ENCODE peak calls at places on chromosomes 13 and 19, in five cellular contexts. One of them, this sample, is unnamed.

GRCh38 chr19:50628146-50628545 is 11.5 kb downstream of the SYT3 start:
- DNase-seq in WTC11: no peak
- DNase-seq in stimulated activated CD8-positive, alpha-beta memory T cell treated with anti-CD3 and anti-CD28 coated beads, Interleukin-4, amount 100 ng/mL, for 24 hours: no peak
- DNase-seq in stimulated activated CD4-positive, alpha-beta T cell treated with anti-CD3 and anti-CD28 coated beads, TNF-alpha, amount 100 ng/mL, for 24 hours: no peak
- DNase-seq in nephron progenitor cell: no peak
- DNase-seq in this sample: no peak

GRCh38 chr13:40579535-40579934 is 86.9 kb downstream of the FOXO1 start:
- DNase-seq in WTC11: no peak
- DNase-seq in stimulated activated CD8-positive, alpha-beta memory T cell treated with anti-CD3 and anti-CD28 coated beads, Interleukin-4, amount 100 ng/mL, for 24 hours: no peak
- DNase-seq in stimulated activated CD4-positive, alpha-beta T cell treated with anti-CD3 and anti-CD28 coated beads, TNF-alpha, amount 100 ng/mL, for 24 hours: no peak
- DNase-seq in nephron progenitor cell: no peak
- DNase-seq in this sample: no peak

GRCh38 chr19:35136977-35137702 is 1.5 kb upstream of the FXYD1 start:
- DNase-seq in WTC11: no peak
- DNase-seq in stimulated activated CD8-positive, alpha-beta memory T cell treated with anti-CD3 and anti-CD28 coated beads, Interleukin-4, amount 100 ng/mL, for 24 hours: no peak
- DNase-seq in stimulated activated CD4-positive, alpha-beta T cell treated with anti-CD3 and anti-CD28 coated beads, TNF-alpha, amount 100 ng/mL, for 24 hours: no peak
- DNase-seq in nephron progenitor cell: no peak
- DNase-seq in this sample: no peak

GRCh38 chr13:34967851-34968562 is 25.9 kb downstream of the NBEA start:
- DNase-seq in WTC11: no peak
- DNase-seq in stimulated activated CD8-positive, alpha-beta memory T cell treated with anti-CD3 and anti-CD28 coated beads, Interleukin-4, amount 100 ng/mL, for 24 hours: no peak
- DNase-seq in stimulated activated CD4-positive, alpha-beta T cell treated with anti-CD3 and anti-CD28 coated beads, TNF-alpha, amount 100 ng/mL, for 24 hours: no peak
- DNase-seq in nephron progenitor cell: no peak
- DNase-seq in this sample: no peak

GRCh38 chr19:3725640-3726310 is 17.6 kb downstream of the TJP3 start:
- DNase-seq in WTC11: peak; percentile 68
- DNase-seq in stimulated activated CD8-positive, alpha-beta memory T cell treated with anti-CD3 and anti-CD28 coated beads, Interleukin-4, amount 100 ng/mL, for 24 hours: no peak
- DNase-seq in stimulated activated CD4-positive, alpha-beta T cell treated with anti-CD3 and anti-CD28 coated beads, TNF-alpha, amount 100 ng/mL, for 24 hours: no peak
- DNase-seq in nephron progenitor cell: peak; percentile 41
- DNase-seq in this sample: no peak

GRCh38 chr19:6516018-6516658 is 14.0 kb upstream of the TUBB4A start:
- DNase-seq in WTC11: peak; percentile 99
- DNase-seq in stimulated activated CD8-positive, alpha-beta memory T cell treated with anti-CD3 and anti-CD28 coated beads, Interleukin-4, amount 100 ng/mL, for 24 hours: peak; percentile 44
- DNase-seq in stimulated activated CD4-positive, alpha-beta T cell treated with anti-CD3 and anti-CD28 coated beads, TNF-alpha, amount 100 ng/mL, for 24 hours: no peak
- DNase-seq in nephron progenitor cell: peak; percentile 97
- DNase-seq in this sample: peak; percentile 95

GRCh38 chr19:12969292-12969988 is at the start of gene DAND5:
- DNase-seq in WTC11: no peak
- DNase-seq in stimulated activated CD8-positive, alpha-beta memory T cell treated with anti-CD3 and anti-CD28 coated beads, Interleukin-4, amount 100 ng/mL, for 24 hours: no peak
- DNase-seq in stimulated activated CD4-positive, alpha-beta T cell treated with anti-CD3 and anti-CD28 coated beads, TNF-alpha, amount 100 ng/mL, for 24 hours: no peak
- DNase-seq in nephron progenitor cell: no peak
- DNase-seq in this sample: no peak

GRCh38 chr19:33186835-33187540 is 7.1 kb upstream of the LRP3 start:
- DNase-seq in WTC11: peak; percentile 17
- DNase-seq in stimulated activated CD8-positive, alpha-beta memory T cell treated with anti-CD3 and anti-CD28 coated beads, Interleukin-4, amount 100 ng/mL, for 24 hours: no peak
- DNase-seq in stimulated activated CD4-positive, alpha-beta T cell treated with anti-CD3 and anti-CD28 coated beads, TNF-alpha, amount 100 ng/mL, for 24 hours: no peak
- DNase-seq in nephron progenitor cell: peak; percentile 26
- DNase-seq in this sample: no peak

GRCh38 chr13:98307392-98307743 is 130.3 kb upstream of the RNF113B start:
- DNase-seq in WTC11: no peak
- DNase-seq in stimulated activated CD8-positive, alpha-beta memory T cell treated with anti-CD3 and anti-CD28 coated beads, Interleukin-4, amount 100 ng/mL, for 24 hours: no peak
- DNase-seq in stimulated activated CD4-positive, alpha-beta T cell treated with anti-CD3 and anti-CD28 coated beads, TNF-alpha, amount 100 ng/mL, for 24 hours: no peak
- DNase-seq in nephron progenitor cell: no peak
- DNase-seq in this sample: no peak

GRCh38 chr13:28094311-28094710 is 6.1 kb downstream of the FLT3 start:
- DNase-seq in WTC11: no peak
- DNase-seq in stimulated activated CD8-positive, alpha-beta memory T cell treated with anti-CD3 and anti-CD28 coated beads, Interleukin-4, amount 100 ng/mL, for 24 hours: no peak
- DNase-seq in stimulated activated CD4-positive, alpha-beta T cell treated with anti-CD3 and anti-CD28 coated beads, TNF-alpha, amount 100 ng/mL, for 24 hours: no peak
- DNase-seq in nephron progenitor cell: no peak
- DNase-seq in this sample: no peak

GRCh38 chr13:44158055-44158655 is 215.5 kb upstream of the SERP2 start:
- DNase-seq in WTC11: no peak
- DNase-seq in stimulated activated CD8-positive, alpha-beta memory T cell treated with anti-CD3 and anti-CD28 coated beads, Interleukin-4, amount 100 ng/mL, for 24 hours: no peak
- DNase-seq in stimulated activated CD4-positive, alpha-beta T cell treated with anti-CD3 and anti-CD28 coated beads, TNF-alpha, amount 100 ng/mL, for 24 hours: no peak
- DNase-seq in nephron progenitor cell: no peak
- DNase-seq in this sample: no peak

GRCh38 chr13:101567841-101568240 is 115.4 kb downstream of the ITGBL1 start:
- DNase-seq in WTC11: no peak
- DNase-seq in stimulated activated CD8-positive, alpha-beta memory T cell treated with anti-CD3 and anti-CD28 coated beads, Interleukin-4, amount 100 ng/mL, for 24 hours: no peak
- DNase-seq in stimulated activated CD4-positive, alpha-beta T cell treated with anti-CD3 and anti-CD28 coated beads, TNF-alpha, amount 100 ng/mL, for 24 hours: no peak
- DNase-seq in nephron progenitor cell: no peak
- DNase-seq in this sample: no peak

GRCh38 chr19:46745521-46746280 is at the start of gene FKRP:
- DNase-seq in WTC11: peak; percentile 47
- DNase-seq in stimulated activated CD8-positive, alpha-beta memory T cell treated with anti-CD3 and anti-CD28 coated beads, Interleukin-4, amount 100 ng/mL, for 24 hours: peak; percentile 19
- DNase-seq in stimulated activated CD4-positive, alpha-beta T cell treated with anti-CD3 and anti-CD28 coated beads, TNF-alpha, amount 100 ng/mL, for 24 hours: no peak
- DNase-seq in nephron progenitor cell: peak; percentile 62
- DNase-seq in this sample: no peak

GRCh38 chr13:80299046-80299445 is 41.9 kb downstream of the SPRY2 start:
- DNase-seq in WTC11: no peak
- DNase-seq in stimulated activated CD8-positive, alpha-beta memory T cell treated with anti-CD3 and anti-CD28 coated beads, Interleukin-4, amount 100 ng/mL, for 24 hours: no peak
- DNase-seq in stimulated activated CD4-positive, alpha-beta T cell treated with anti-CD3 and anti-CD28 coated beads, TNF-alpha, amount 100 ng/mL, for 24 hours: no peak
- DNase-seq in nephron progenitor cell: no peak
- DNase-seq in this sample: no peak

GRCh38 chr19:20078696-20079095 is 896 bp downstream of the ZNF90 start:
- DNase-seq in WTC11: peak; percentile 42
- DNase-seq in stimulated activated CD8-positive, alpha-beta memory T cell treated with anti-CD3 and anti-CD28 coated beads, Interleukin-4, amount 100 ng/mL, for 24 hours: no peak
- DNase-seq in stimulated activated CD4-positive, alpha-beta T cell treated with anti-CD3 and anti-CD28 coated beads, TNF-alpha, amount 100 ng/mL, for 24 hours: no peak
- DNase-seq in nephron progenitor cell: peak; percentile 46
- DNase-seq in this sample: no peak

GRCh38 chr19:58554494-58555368 is at the start of gene CHMP2A:
- DNase-seq in WTC11: peak; percentile 99
- DNase-seq in stimulated activated CD8-positive, alpha-beta memory T cell treated with anti-CD3 and anti-CD28 coated beads, Interleukin-4, amount 100 ng/mL, for 24 hours: peak; percentile 98
- DNase-seq in stimulated activated CD4-positive, alpha-beta T cell treated with anti-CD3 and anti-CD28 coated beads, TNF-alpha, amount 100 ng/mL, for 24 hours: peak; percentile 96
- DNase-seq in nephron progenitor cell: peak; percentile 99
- DNase-seq in this sample: peak; percentile 99

GRCh38 chr13:113040597-113041292 is 64.8 kb upstream of the F7 start:
- DNase-seq in WTC11: no peak
- DNase-seq in stimulated activated CD8-positive, alpha-beta memory T cell treated with anti-CD3 and anti-CD28 coated beads, Interleukin-4, amount 100 ng/mL, for 24 hours: no peak
- DNase-seq in stimulated activated CD4-positive, alpha-beta T cell treated with anti-CD3 and anti-CD28 coated beads, TNF-alpha, amount 100 ng/mL, for 24 hours: no peak
- DNase-seq in nephron progenitor cell: no peak
- DNase-seq in this sample: no peak

GRCh38 chr13:43023244-43023931 is at the start of gene DNAJC15:
- DNase-seq in WTC11: peak; percentile 81
- DNase-seq in stimulated activated CD8-positive, alpha-beta memory T cell treated with anti-CD3 and anti-CD28 coated beads, Interleukin-4, amount 100 ng/mL, for 24 hours: peak; percentile 68
- DNase-seq in stimulated activated CD4-positive, alpha-beta T cell treated with anti-CD3 and anti-CD28 coated beads, TNF-alpha, amount 100 ng/mL, for 24 hours: peak; percentile 40
- DNase-seq in nephron progenitor cell: peak; percentile 67
- DNase-seq in this sample: peak; percentile 86

GRCh38 chr19:58279042-58279924 is 528 bp downstream of the ZNF8 start:
- DNase-seq in WTC11: peak; percentile 69
- DNase-seq in stimulated activated CD8-positive, alpha-beta memory T cell treated with anti-CD3 and anti-CD28 coated beads, Interleukin-4, amount 100 ng/mL, for 24 hours: peak; percentile 30
- DNase-seq in stimulated activated CD4-positive, alpha-beta T cell treated with anti-CD3 and anti-CD28 coated beads, TNF-alpha, amount 100 ng/mL, for 24 hours: peak; percentile 12
- DNase-seq in nephron progenitor cell: peak; percentile 77
- DNase-seq in this sample: peak; percentile 58

GRCh38 chr19:3068071-3068470 is 5.8 kb upstream of the TLE5 start:
- DNase-seq in WTC11: no peak
- DNase-seq in stimulated activated CD8-positive, alpha-beta memory T cell treated with anti-CD3 and anti-CD28 coated beads, Interleukin-4, amount 100 ng/mL, for 24 hours: no peak
- DNase-seq in stimulated activated CD4-positive, alpha-beta T cell treated with anti-CD3 and anti-CD28 coated beads, TNF-alpha, amount 100 ng/mL, for 24 hours: no peak
- DNase-seq in nephron progenitor cell: peak; percentile 63
- DNase-seq in this sample: no peak

GRCh38 chr13:74062933-74063332 is 71.3 kb downstream of the KLF12 start:
- DNase-seq in WTC11: no peak
- DNase-seq in stimulated activated CD8-positive, alpha-beta memory T cell treated with anti-CD3 and anti-CD28 coated beads, Interleukin-4, amount 100 ng/mL, for 24 hours: no peak
- DNase-seq in stimulated activated CD4-positive, alpha-beta T cell treated with anti-CD3 and anti-CD28 coated beads, TNF-alpha, amount 100 ng/mL, for 24 hours: peak; percentile 22
- DNase-seq in nephron progenitor cell: no peak
- DNase-seq in this sample: peak; percentile 85

This sample was measured in GM12865.